ENCODE peak calls at places on chromosome 1, in seven cellular contexts. D is left ventricle myocardium inferior; M is stimulated activated CD4-positive, alpha-beta T cell treated with anti-CD3 and anti-CD28 coated beads, Interleukin-4, amount 100 ng/mL, for 24 hours; G is HFF-Myc; P is mesothelial cell of epicardium; B is HuH-7; L is AG08396. O is an unnamed sample.

GRCh38 chr1:66373072-66373685 is 160.8 kb upstream of the SGIP1 start:
- DNase-seq in D (no peak), M (no peak), L (no peak), P (no peak), B (no peak), G (no peak), O (no peak)

GRCh38 chr1:29470087-29470787 is 233.9 kb downstream of the PTPRU start:
- DNase-seq in L (no peak), P (peak; percentile 26), D (no peak), B (no peak), G (no peak), M (no peak), O (peak; percentile 37)

GRCh38 chr1:87853576-87854351 is 525.1 kb downstream of the LMO4 start:
- DNase-seq in B (no peak), D (no peak), M (no peak), G (no peak), L (peak; percentile 7), P (no peak), O (no peak)

GRCh38 chr1:48026701-48027532 is 29.7 kb upstream of the TRABD2B start:
- DNase-seq in B (no peak), D (no peak), G (no peak), M (no peak), L (no peak), P (no peak), O (no peak)

GRCh38 chr1:90114521-90115141 is 119.7 kb downstream of the ZNF326 start:
- DNase-seq in D (no peak), L (peak; percentile 21), P (no peak), G (peak; percentile 19), B (peak; percentile 19), M (no peak), O (no peak)

GRCh38 chr1:236000781-236001180 is 64.1 kb downstream of the NID1 start:
- DNase-seq in G (no peak), M (no peak), D (no peak), L (no peak), P (no peak), B (no peak), O (no peak)

GRCh38 chr1:204249736-204250427 is 36.1 kb upstream of the GOLT1A start:
- DNase-seq in M (no peak), D (no peak), G (no peak), L (no peak), P (no peak), B (no peak), O (no peak)

GRCh38 chr1:192927496-192927895 is 118.7 kb downstream of the RGS2 start:
- DNase-seq in P (no peak), D (no peak), G (no peak), B (no peak), L (no peak), M (no peak), O (no peak)

GRCh38 chr1:110056776-110057175 is 13.7 kb downstream of the ALX3 start:
- DNase-seq in P (no peak), G (no peak), B (no peak), D (no peak), M (no peak), L (peak; percentile 78), O (no peak)

GRCh38 chr1:26225033-26225831 is 8.8 kb upstream of the CEP85 start:
- DNase-seq in B (peak; percentile 93), P (peak; percentile 59), L (peak; percentile 43), D (peak; percentile 73), G (no peak), M (peak; percentile 46), O (no peak)

GRCh38 chr1:149888999-149889289 is 10.4 kb upstream of the BOLA1 start:
- DNase-seq in B (no peak), P (peak; percentile 44), D (no peak), G (no peak), L (no peak), M (no peak), O (no peak)

GRCh38 chr1:162302660-162303344 is 73.9 kb downstream of the SPATA46 start:
- DNase-seq in B (no peak), G (peak; percentile 46), D (no peak), M (no peak), P (no peak), L (no peak), O (no peak)

GRCh38 chr1:107525146-107525545 is 384.3 kb downstream of the NTNG1 start:
- DNase-seq in D (no peak), G (no peak), P (no peak), B (no peak), L (no peak), M (no peak), O (no peak)

GRCh38 chr1:88701275-88701674 is 17.2 kb downstream of the PKN2 start:
- DNase-seq in L (no peak), D (no peak), G (no peak), M (no peak), B (no peak), P (no peak), O (no peak)

GRCh38 chr1:8022395-8023286 is 3.5 kb downstream of the ERRFI1 start:
- DNase-seq in M (no peak), L (no peak), B (no peak), P (no peak), D (no peak), G (no peak), O (no peak)

GRCh38 chr1:225467193-225468020 is 39.6 kb upstream of the LBR start:
- DNase-seq in M (peak; percentile 83), L (no peak), D (peak; percentile 71), B (no peak), G (no peak), P (no peak), O (no peak)

GRCh38 chr1:15158506-15159165 is 5.1 kb downstream of the TMEM51 start:
- DNase-seq in M (no peak), B (no peak), G (no peak), L (peak; percentile 61), D (no peak), P (no peak), O (no peak)

GRCh38 chr1:24190970-24191570 is 4.0 kb upstream of the IFNLR1 start:
- DNase-seq in P (no peak), B (no peak), D (no peak), G (no peak), L (no peak), M (no peak), O (no peak)

GRCh38 chr1:58870298-58870676 is 86.4 kb upstream of the JUN start:
- DNase-seq in B (peak; percentile 42), P (no peak), G (no peak), M (no peak), L (no peak), D (no peak), O (no peak)

GRCh38 chr1:178651742-178652141 is 73.3 kb upstream of the RALGPS2 start:
- DNase-seq in L (no peak), D (no peak), P (no peak), G (no peak), B (no peak), M (no peak), O (peak; percentile 54)

GRCh38 chr1:30513396-30514136 is 209.8 kb downstream of the MATN1 start:
- DNase-seq in G (no peak), P (peak; percentile 31), D (no peak), L (no peak), M (no peak), B (no peak), O (no peak)

GRCh38 chr1:184143449-184143848 is 91.9 kb downstream of the TSEN15 start:
- DNase-seq in L (peak; percentile 22), B (no peak), D (no peak), P (no peak), G (no peak), M (no peak), O (no peak)

GRCh38 chr1:86865973-86866637 is 47.8 kb downstream of the SELENOF start:
- DNase-seq in M (no peak), G (no peak), L (no peak), B (no peak), D (no peak), P (no peak), O (no peak)

GRCh38 chr1:80448081-80448480 is 1352.7 kb upstream of the ADGRL2 start:
- DNase-seq in D (no peak), B (no peak), L (no peak), P (no peak), G (no peak), M (no peak), O (no peak)

GRCh38 chr1:62321438-62321837 is 2.2 kb upstream of the KANK4 start:
- DNase-seq in B (no peak), L (peak; percentile 53), M (no peak), D (no peak), P (no peak), G (peak; percentile 15), O (no peak)